ENCODE peak calls at places on chromosomes 2 and 18, in eight cellular contexts. X, O, L, N, C, D, Z and T are unnamed samples.

GRCh38 chr18:48735070-48735676 is 196.3 kb downstream of the CTIF start:
- DNase-seq in X (no peak), O (no peak), L (no peak), N (no peak), C (no peak), D (no peak), Z (no peak), T (peak)

GRCh38 chr2:150169230-150169629 is 318.2 kb downstream of the RND3 start:
- DNase-seq in X (peak), O (peak), L (no peak), N (no peak), C (no peak), D (no peak), Z (no peak), T (no peak)

GRCh38 chr2:44324971-44325426 is 36.3 kb downstream of the PREPL start:
- DNase-seq in X (peak), O (no peak), L (peak), N (no peak), C (no peak), D (no peak), Z (no peak), T (no peak)

GRCh38 chr2:47073641-47074040 is 81.5 kb downstream of the STPG4 start:
- DNase-seq in X (no peak), O (no peak), L (no peak), N (no peak), C (no peak), D (no peak), Z (no peak), T (no peak)

GRCh38 chr2:30266051-30266621 is 34.8 kb downstream of the LBH start:
- DNase-seq in X (peak), O (no peak), L (no peak), N (peak), C (no peak), D (peak), Z (no peak), T (no peak)

GRCh38 chr2:110727923-110728322 is 4.5 kb upstream of the ACOXL start:
- DNase-seq in X (no peak), O (no peak), L (no peak), N (no peak), C (no peak), D (no peak), Z (no peak), T (no peak)

GRCh38 chr2:109290887-109291675 is 162.1 kb downstream of the SH3RF3 start:
- DNase-seq in X (peak), O (no peak), L (no peak), N (no peak), C (no peak), D (no peak), Z (peak), T (no peak)

GRCh38 chr2:241796610-241797138 is 12.3 kb upstream of the NEU4 start:
- DNase-seq in X (no peak), O (no peak), L (no peak), N (no peak), C (no peak), D (no peak), Z (no peak), T (no peak)

GRCh38 chr2:148966432-148966758 is 72.1 kb upstream of the LYPD6B start:
- DNase-seq in X (no peak), O (no peak), L (no peak), N (no peak), C (no peak), D (no peak), Z (no peak), T (no peak)

GRCh38 chr18:10437837-10438236 is 16.6 kb upstream of the APCDD1 start:
- DNase-seq in X (no peak), O (no peak), L (no peak), N (no peak), C (no peak), D (no peak), Z (no peak), T (no peak)

GRCh38 chr2:127128508-127128907 is 21.6 kb upstream of the BIN1 start:
- DNase-seq in X (no peak), O (no peak), L (no peak), N (no peak), C (no peak), D (peak), Z (no peak), T (peak)

GRCh38 chr2:199444749-199445148 is 13.0 kb downstream of the SATB2 start:
- DNase-seq in X (no peak), O (no peak), L (no peak), N (no peak), C (no peak), D (no peak), Z (no peak), T (no peak)

GRCh38 chr2:178277741-178278197 is 83.5 kb downstream of the OSBPL6 start:
- DNase-seq in X (no peak), O (peak), L (no peak), N (no peak), C (no peak), D (no peak), Z (no peak), T (peak)

GRCh38 chr2:23926289-23926749 is 604 bp downstream of the ATAD2B start:
- DNase-seq in X (peak), O (no peak), L (no peak), N (no peak), C (peak), D (peak), Z (no peak), T (peak)

GRCh38 chr2:96116424-96116878 is at the start of gene ADRA2B:
- DNase-seq in X (peak), O (no peak), L (no peak), N (peak), C (peak), D (no peak), Z (no peak), T (peak)

GRCh38 chr18:58310517-58310916 is 266.5 kb downstream of the NEDD4L start:
- DNase-seq in X (peak), O (peak), L (peak), N (no peak), C (peak), D (no peak), Z (no peak), T (no peak)

GRCh38 chr2:33371304-33372090 is 105.0 kb upstream of the RASGRP3 start:
- DNase-seq in X (no peak), O (no peak), L (no peak), N (no peak), C (no peak), D (no peak), Z (no peak), T (no peak)

GRCh38 chr2:68879296-68879695 is 8.1 kb upstream of the BMP10 start:
- DNase-seq in X (no peak), O (no peak), L (no peak), N (no peak), C (no peak), D (no peak), Z (no peak), T (no peak)

GRCh38 chr18:54938506-54938905 is 20.8 kb downstream of the CCDC68 start:
- DNase-seq in X (no peak), O (no peak), L (no peak), N (no peak), C (no peak), D (no peak), Z (no peak), T (no peak)

GRCh38 chr2:174846218-174846617 is 81.9 kb upstream of the CHRNA1 start:
- DNase-seq in X (no peak), O (no peak), L (no peak), N (no peak), C (no peak), D (no peak), Z (peak), T (no peak)

GRCh38 chr2:185859506-185859905 is 120.9 kb downstream of the FSIP2 start:
- DNase-seq in X (no peak), O (peak), L (peak), N (no peak), C (no peak), D (no peak), Z (no peak), T (no peak)

GRCh38 chr2:33420726-33421125 is 55.7 kb upstream of the RASGRP3 start:
- DNase-seq in X (no peak), O (no peak), L (no peak), N (no peak), C (no peak), D (no peak), Z (no peak), T (no peak)

GRCh38 chr2:235570256-235570655 is 76.4 kb downstream of the AGAP1 start:
- DNase-seq in X (no peak), O (no peak), L (no peak), N (no peak), C (no peak), D (no peak), Z (no peak), T (peak)

GRCh38 chr2:31187166-31187565 is 30.1 kb downstream of the CAPN14 start:
- DNase-seq in X (no peak), O (no peak), L (no peak), N (no peak), C (no peak), D (no peak), Z (no peak), T (no peak)

GRCh38 chr18:26864658-26865057 is 849 bp downstream of the AQP4 start:
- DNase-seq in X (no peak), O (no peak), L (no peak), N (no peak), C (no peak), D (no peak), Z (no peak), T (no peak)

GRCh38 chr2:31138037-31138962 is at the start of gene GALNT14:
- DNase-seq in X (peak), O (no peak), L (peak), N (no peak), C (peak), D (peak), Z (peak), T (peak)

GRCh38 chr2:226578373-226578772 is 221.2 kb downstream of the IRS1 start:
- DNase-seq in X (no peak), O (no peak), L (no peak), N (no peak), C (no peak), D (no peak), Z (no peak), T (no peak)

GRCh38 chr2:234025475-234025874 is 25.0 kb upstream of the SPP2 start:
- DNase-seq in X (no peak), O (no peak), L (no peak), N (no peak), C (no peak), D (peak), Z (no peak), T (no peak)

GRCh38 chr2:121694398-121695178 is 42.1 kb downstream of the NIFK start:
- DNase-seq in X (no peak), O (peak), L (peak), N (no peak), C (no peak), D (no peak), Z (no peak), T (peak)

GRCh38 chr2:27306657-27307544 is 1.3 kb downstream of the UCN start:
- DNase-seq in X (no peak), O (no peak), L (no peak), N (no peak), C (no peak), D (no peak), Z (peak), T (no peak)

GRCh38 chr2:84494070-84494469 is 22.2 kb upstream of the DNAH6 start:
- DNase-seq in X (no peak), O (no peak), L (no peak), N (no peak), C (no peak), D (no peak), Z (no peak), T (no peak)